ENCODE peak calls at places on chromosomes 6 and 20, in six cellular contexts. One of them, this sample, is unnamed.

GRCh38 chr6:68760486-68760885 is 125.4 kb downstream of the ADGRB3 start:
- DNase-seq in IMR-90: no peak
- DNase-seq in H9: no peak
- DNase-seq in mesendoderm: no peak
- DNase-seq in neuronal stem cell: no peak
- DNase-seq in H1: no peak
- DNase-seq in this sample: no peak

GRCh38 chr6:158556113-158556512 is 3.8 kb upstream of the TMEM181 start:
- DNase-seq in mesendoderm: no peak
- DNase-seq in H1: no peak
- DNase-seq in neuronal stem cell: no peak
- DNase-seq in H9: no peak
- DNase-seq in IMR-90: no peak
- DNase-seq in this sample: no peak

GRCh38 chr20:51199920-51200319 is 177.0 kb upstream of the KCNG1 start:
- DNase-seq in neuronal stem cell: no peak
- DNase-seq in IMR-90: no peak
- DNase-seq in H9: no peak
- DNase-seq in mesendoderm: peak; percentile 41
- DNase-seq in H1: no peak
- DNase-seq in this sample: no peak

GRCh38 chr6:14889172-14889571 is 356.7 kb upstream of the JARID2 start:
- DNase-seq in mesendoderm: no peak
- DNase-seq in neuronal stem cell: no peak
- DNase-seq in H9: no peak
- DNase-seq in IMR-90: peak; percentile 68
- DNase-seq in H1: no peak
- DNase-seq in this sample: peak; percentile 94

GRCh38 chr20:45592574-45593189 is 13.6 kb upstream of the WFDC8 start:
- DNase-seq in H1: no peak
- DNase-seq in mesendoderm: peak; percentile 87
- DNase-seq in IMR-90: peak; percentile 21
- DNase-seq in H9: peak; percentile 31
- DNase-seq in neuronal stem cell: no peak
- DNase-seq in this sample: peak; percentile 37

GRCh38 chr20:7459123-7459522 is 481.1 kb downstream of the HAO1 start:
- DNase-seq in mesendoderm: no peak
- DNase-seq in H1: no peak
- DNase-seq in neuronal stem cell: no peak
- DNase-seq in H9: no peak
- DNase-seq in IMR-90: no peak
- DNase-seq in this sample: peak; percentile 13

GRCh38 chr6:131524695-131525336 is 48.2 kb upstream of the ARG1 start:
- DNase-seq in IMR-90: no peak
- DNase-seq in H1: no peak
- DNase-seq in neuronal stem cell: no peak
- DNase-seq in H9: no peak
- DNase-seq in mesendoderm: no peak
- DNase-seq in this sample: no peak

GRCh38 chr6:141426400-141426980 is 706.2 kb upstream of the GJE1 start:
- DNase-seq in H1: no peak
- DNase-seq in IMR-90: no peak
- DNase-seq in H9: no peak
- DNase-seq in mesendoderm: no peak
- DNase-seq in neuronal stem cell: no peak
- DNase-seq in this sample: no peak

GRCh38 chr6:53504438-53505030 is 40.4 kb downstream of the GCLC start:
- DNase-seq in H1: no peak
- DNase-seq in mesendoderm: no peak
- DNase-seq in IMR-90: no peak
- DNase-seq in H9: no peak
- DNase-seq in neuronal stem cell: no peak
- DNase-seq in this sample: no peak

GRCh38 chr6:143700684-143701342 is 23.0 kb downstream of the PHACTR2 start:
- DNase-seq in H9: no peak
- DNase-seq in mesendoderm: no peak
- DNase-seq in IMR-90: peak; percentile 89
- DNase-seq in H1: no peak
- DNase-seq in neuronal stem cell: no peak
- DNase-seq in this sample: no peak

GRCh38 chr6:119174085-119174445 is 95.6 kb upstream of the FAM184A start:
- DNase-seq in IMR-90: no peak
- DNase-seq in H9: no peak
- DNase-seq in H1: no peak
- DNase-seq in mesendoderm: no peak
- DNase-seq in neuronal stem cell: no peak
- DNase-seq in this sample: no peak

GRCh38 chr6:119172813-119173212 is 94.3 kb upstream of the FAM184A start:
- DNase-seq in mesendoderm: no peak
- DNase-seq in H9: no peak
- DNase-seq in neuronal stem cell: no peak
- DNase-seq in IMR-90: peak; percentile 13
- DNase-seq in H1: no peak
- DNase-seq in this sample: peak; percentile 35

GRCh38 chr6:119171864-119172588 is 93.6 kb upstream of the FAM184A start:
- DNase-seq in IMR-90: no peak
- DNase-seq in mesendoderm: no peak
- DNase-seq in H9: no peak
- DNase-seq in neuronal stem cell: no peak
- DNase-seq in H1: no peak
- DNase-seq in this sample: no peak

GRCh38 chr6:119174879-119175817 is 96.7 kb upstream of the FAM184A start:
- DNase-seq in H1: no peak
- DNase-seq in H9: no peak
- DNase-seq in mesendoderm: no peak
- DNase-seq in IMR-90: peak; percentile 57
- DNase-seq in neuronal stem cell: no peak
- DNase-seq in this sample: no peak

DNA sequence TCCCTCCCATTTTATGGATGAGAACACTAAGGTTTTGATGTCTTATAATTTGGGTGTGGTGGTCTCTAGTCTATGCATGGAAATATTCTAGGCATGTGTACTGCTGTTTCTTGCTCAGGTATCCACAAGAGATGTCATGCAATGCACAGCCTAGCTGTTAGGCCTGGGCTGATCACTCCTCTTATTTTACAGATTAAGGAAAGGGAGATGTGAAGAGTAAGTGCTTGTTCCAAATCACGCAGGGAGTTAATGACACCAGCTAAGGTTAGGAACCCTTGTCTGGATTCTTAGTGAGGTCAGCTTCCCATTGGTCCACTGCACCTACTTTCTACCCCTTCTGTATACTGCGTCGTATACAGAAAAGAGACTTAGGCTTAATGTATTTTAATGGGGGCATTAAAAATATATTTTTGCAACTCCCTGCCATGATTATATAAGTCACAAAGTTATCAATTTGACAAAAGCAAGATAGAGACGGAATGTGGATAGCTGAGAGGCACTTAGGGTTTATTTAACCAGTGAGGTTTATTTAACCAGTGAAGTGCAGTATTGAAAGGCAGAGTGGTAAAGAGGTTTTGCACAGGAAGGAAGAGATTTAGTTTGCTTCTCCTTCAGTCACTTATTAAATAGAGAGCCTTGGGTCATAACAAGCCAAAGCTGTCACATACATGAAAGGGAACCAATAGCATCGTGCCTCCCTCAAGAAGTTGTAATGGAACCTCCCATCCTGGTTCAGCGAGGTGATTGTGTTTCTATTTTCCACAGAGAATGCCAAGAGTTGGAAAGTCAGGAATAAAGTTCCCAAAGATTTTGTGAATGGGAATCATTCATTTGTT is 95.0 kb upstream of the FAM184A start:
- DNase-seq in H9: no peak
- DNase-seq in mesendoderm: no peak
- DNase-seq in neuronal stem cell: no peak
- DNase-seq in IMR-90: no peak
- DNase-seq in H1: no peak
- DNase-seq in this sample: no peak
- H3K4me1 ChIP-seq in H9: no peaks in the 10 kb centered on the region
- H3K4me1 ChIP-seq in mesendoderm: no peaks in the 10 kb centered on the region
- H3K4me1 ChIP-seq in neuronal stem cell: no peaks in the 10 kb centered on the region
- H3K4me1 ChIP-seq in IMR-90: no peaks in the 10 kb centered on the region
- H3K4me1 ChIP-seq in H1: no peaks in the 10 kb centered on the region
- H3K4me1 ChIP-seq in this sample: no peaks in the 10 kb centered on the region

DNA sequence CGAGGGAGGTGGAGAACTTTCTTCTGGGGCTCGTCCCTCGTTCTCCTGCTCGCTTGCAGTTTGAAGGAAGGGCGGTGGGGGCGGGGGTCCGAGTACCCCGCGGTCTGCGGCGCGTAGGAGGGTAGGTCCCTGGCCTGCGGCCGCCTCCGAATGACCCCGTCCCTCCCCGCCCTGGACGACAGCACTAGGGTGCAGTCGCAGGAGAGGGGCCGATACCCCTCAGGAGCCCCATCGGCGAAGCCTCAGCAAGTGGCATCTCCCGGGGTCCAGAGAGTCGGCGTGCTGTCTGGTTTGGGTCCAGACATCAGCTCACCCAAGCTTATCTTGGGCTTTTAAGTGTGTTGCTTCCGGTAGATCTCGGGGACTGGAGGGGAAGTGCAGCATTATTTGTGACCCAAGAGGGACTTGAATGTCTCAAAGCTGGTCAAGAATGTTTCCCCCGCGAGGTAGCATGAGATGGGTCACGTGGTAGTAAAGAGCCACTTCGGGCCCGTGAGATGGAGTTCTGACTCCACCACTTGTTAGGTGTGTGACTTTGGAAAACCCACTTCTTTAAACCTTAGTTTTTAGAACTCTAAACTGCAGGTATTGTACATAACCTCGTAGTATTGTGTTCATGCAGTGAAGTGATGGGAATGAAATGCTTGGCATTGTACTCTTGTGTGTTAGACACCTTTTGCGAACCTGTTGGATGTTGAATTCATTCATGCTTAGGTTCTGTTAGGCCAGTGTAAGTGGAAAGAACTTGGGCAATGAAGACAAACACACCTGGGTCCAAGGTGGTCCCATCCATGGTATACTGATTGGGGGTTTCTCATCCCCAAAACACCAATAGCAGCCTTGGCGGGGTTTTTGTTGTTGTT is 916 bp downstream of the ANKRD6 start:
- DNase-seq in H1: no peak
- DNase-seq in mesendoderm: peak; percentile 86
- DNase-seq in H9: no peak
- DNase-seq in neuronal stem cell: no peak
- DNase-seq in IMR-90: no peak
- DNase-seq in this sample: no peak
- H3K18ac ChIP-seq in H1: no peak overlapping the region
- H3K18ac ChIP-seq in mesendoderm: peak overlapping the region; percentile 98
- H3K18ac ChIP-seq in H9: no peak overlapping the region
- H3K18ac ChIP-seq in neuronal stem cell: peak overlapping the region; percentile 96
- H3K18ac ChIP-seq in IMR-90: no peak overlapping the region
- H3K18ac ChIP-seq in this sample: no peak overlapping the region

GRCh38 chr6:35181933-35182612 is 31.7 kb upstream of the SCUBE3 start:
- DNase-seq in neuronal stem cell: no peak
- DNase-seq in H1: no peak
- DNase-seq in IMR-90: peak; percentile 61
- DNase-seq in H9: peak; percentile 43
- DNase-seq in mesendoderm: peak; percentile 52
- DNase-seq in this sample: peak; percentile 83
- H3K4me1 ChIP-seq in neuronal stem cell: peaks cover 10% of the 10 kb centered on the region
- H3K4me1 ChIP-seq in H1: peaks cover 4% of the 10 kb centered on the region
- H3K4me1 ChIP-seq in IMR-90: peaks cover 39% of the 10 kb centered on the region
- H3K4me1 ChIP-seq in H9: no peaks in the 10 kb centered on the region
- H3K4me1 ChIP-seq in mesendoderm: peaks cover 6% of the 10 kb centered on the region
- H3K4me1 ChIP-seq in this sample: peaks cover 19% of the 10 kb centered on the region

GRCh38 chr6:44040786-44041185 is 86.5 kb downstream of the MRPL14 start:
- DNase-seq in mesendoderm: no peak
- DNase-seq in IMR-90: no peak
- DNase-seq in H9: no peak
- DNase-seq in neuronal stem cell: no peak
- DNase-seq in H1: no peak
- DNase-seq in this sample: no peak
- H3K18ac ChIP-seq in mesendoderm: peak overlapping the region; percentile 33
- H3K18ac ChIP-seq in IMR-90: peak overlapping the region; percentile 81
- H3K18ac ChIP-seq in H9: no peak overlapping the region
- H3K18ac ChIP-seq in neuronal stem cell: no peak overlapping the region
- H3K18ac ChIP-seq in H1: peak overlapping the region; percentile 71
- H3K18ac ChIP-seq in this sample: peak overlapping the region; percentile 56

DNA sequence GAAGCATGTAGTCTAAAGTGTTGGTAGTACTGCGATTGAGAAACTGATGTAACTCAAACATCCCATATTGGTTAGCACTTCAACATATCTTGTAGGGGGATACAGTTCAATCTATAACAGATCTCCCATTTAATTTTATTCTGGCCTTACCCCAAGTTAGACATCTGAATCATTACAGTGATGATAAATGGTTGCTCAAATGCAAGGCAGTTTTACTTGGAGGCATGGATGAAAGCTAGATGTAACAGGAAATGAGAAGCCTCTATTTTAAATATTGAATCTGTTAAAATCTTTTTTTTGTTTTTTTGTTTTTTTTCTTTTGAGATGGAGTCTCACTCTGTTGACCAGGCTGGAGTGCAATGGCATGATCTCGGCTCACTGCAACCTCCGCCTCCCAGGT is 44.2 kb upstream of the FAM50B start:
- DNase-seq in neuronal stem cell: no peak
- DNase-seq in H1: no peak
- DNase-seq in H9: no peak
- DNase-seq in mesendoderm: no peak
- DNase-seq in IMR-90: no peak
- DNase-seq in this sample: no peak
- H3K4me1 ChIP-seq in neuronal stem cell: peaks cover 29% of the 10 kb centered on the region
- H3K4me1 ChIP-seq in H1: peaks cover 4% of the 10 kb centered on the region
- H3K4me1 ChIP-seq in H9: peaks cover 2% of the 10 kb centered on the region
- H3K4me1 ChIP-seq in mesendoderm: no peaks in the 10 kb centered on the region
- H3K4me1 ChIP-seq in IMR-90: peaks cover 30% of the 10 kb centered on the region
- H3K4me1 ChIP-seq in this sample: peaks cover 21% of the 10 kb centered on the region

GRCh38 chr6:6775074-6775473 is 186.6 kb downstream of the LY86 start:
- DNase-seq in H1: no peak
- DNase-seq in IMR-90: no peak
- DNase-seq in H9: no peak
- DNase-seq in neuronal stem cell: no peak
- DNase-seq in mesendoderm: no peak
- DNase-seq in this sample: no peak
- H3K18ac ChIP-seq in H1: no peak overlapping the region
- H3K18ac ChIP-seq in IMR-90: no peak overlapping the region
- H3K18ac ChIP-seq in H9: no peak overlapping the region
- H3K18ac ChIP-seq in neuronal stem cell: no peak overlapping the region
- H3K18ac ChIP-seq in mesendoderm: no peak overlapping the region
- H3K18ac ChIP-seq in this sample: no peak overlapping the region